ENCODE peak calls at places on chromosomes 12 and 14, in seven cellular contexts. R is bronchial epithelial cell; O is endothelial cell; Y is lower leg skin; A is heart right ventricle; J is ascending aorta; V is activated naive CD8-positive, alpha-beta T cell treated with anti-CD3 and anti-CD28 coated beads, Interleukin-2, amount 50 U/mL, for 16 hours. Z is an unnamed sample.

GRCh38 chr12:32140867-32141266 is 34.2 kb downstream of the BICD1 start:
- DNase-seq in R (no peak), O (no peak), Y (no peak), A (no peak), J (no peak), V (no peak), Z (no peak)

GRCh38 chr12:90299121-90299520 is 590.5 kb upstream of the ATP2B1 start:
- DNase-seq in R (no peak), O (no peak), Y (no peak), A (no peak), J (no peak), V (no peak), Z (no peak)

GRCh38 chr12:24778486-24779304 is 170.2 kb downstream of the BCAT1 start:
- DNase-seq in R (peak), O (peak), Y (no peak), A (no peak), J (no peak), V (no peak), Z (peak)

GRCh38 chr12:4051616-4052015 is 178.4 kb upstream of the PARP11 start:
- DNase-seq in R (no peak), O (no peak), Y (no peak), A (no peak), J (no peak), V (no peak), Z (no peak)

GRCh38 chr12:1925125-1925963 is 6.9 kb upstream of the CACNA2D4 start:
- DNase-seq in R (no peak), O (no peak), Y (no peak), A (no peak), J (no peak), V (no peak), Z (no peak)

GRCh38 chr12:123067654-123068053 is 83.2 kb downstream of the PITPNM2 start:
- DNase-seq in R (no peak), O (no peak), Y (no peak), A (no peak), J (no peak), V (no peak), Z (no peak)

GRCh38 chr12:29591140-29592020 is 93.9 kb upstream of the OVCH1 start:
- DNase-seq in R (peak), O (peak), Y (no peak), A (no peak), J (no peak), V (no peak), Z (no peak)

GRCh38 chr14:99524804-99525698 is 43.8 kb downstream of the CCNK start:
- DNase-seq in R (peak), O (no peak), Y (no peak), A (no peak), J (no peak), V (no peak), Z (peak)

GRCh38 chr14:64761441-64762043 is 57.3 kb downstream of the PLEKHG3 start:
- DNase-seq in R (no peak), O (no peak), Y (no peak), A (no peak), J (no peak), V (no peak), Z (peak)